ENCODE peak calls at places on chromosomes 5 and 9, in nine cellular contexts. S is HCT116, T is stomach, H is esophagus muscularis mucosa, I is breast epithelium, G is Panc1, U is transverse colon, A is GM23338, X is HepG2. F is an unnamed sample.

GRCh38 chr5:173643964-173644363 is 27.5 kb upstream of the BOD1 start:
- DNase-seq in S (no peak), A (peak), X (no peak), I (no peak), G (no peak), H (no peak), U (no peak), T (peak), F (no peak)

GRCh38 chr5:61087921-61088320 is 74.3 kb downstream of the SMIM15 start:
- DNase-seq in A (no peak), H (no peak), T (no peak), X (no peak), G (no peak), S (no peak), U (no peak), I (no peak), F (no peak)

GRCh38 chr5:24909210-24909609 is 264.4 kb upstream of the CDH10 start:
- DNase-seq in H (no peak), A (peak), S (no peak), X (no peak), I (no peak), G (no peak), T (no peak), U (no peak), F (no peak)

GRCh38 chr5:143173139-143173889 is 230.2 kb downstream of the NR3C1 start:
- DNase-seq in G (no peak), S (no peak), T (no peak), X (peak), H (no peak), U (no peak), A (peak), I (no peak), F (no peak)

GRCh38 chr5:98977723-98978122 is 48.9 kb upstream of the CHD1 start:
- DNase-seq in U (no peak), S (no peak), H (no peak), G (no peak), T (peak), X (no peak), I (peak), A (no peak), F (no peak)

GRCh38 chr5:171710451-171711024 is 75.1 kb upstream of the SMIM23 start:
- DNase-seq in A (no peak), H (peak), I (no peak), T (no peak), G (no peak), X (no peak), S (no peak), U (no peak), F (no peak)

GRCh38 chr5:137185193-137185592 is 313.9 kb downstream of the SPOCK1 start:
- DNase-seq in A (no peak), S (no peak), I (no peak), G (no peak), X (no peak), T (no peak), U (no peak), H (no peak), F (no peak)

GRCh38 chr5:38466444-38467189 is 89.8 kb downstream of the LIFR start:
- DNase-seq in T (peak), G (no peak), X (no peak), S (no peak), H (peak), A (no peak), I (peak), U (peak), F (no peak)

GRCh38 chr9:5510991-5511390 is 660 bp downstream of the PDCD1LG2 start:
- DNase-seq in H (no peak), S (no peak), U (no peak), X (no peak), A (no peak), T (no peak), I (no peak), G (no peak), F (no peak)

GRCh38 chr5:123089572-123089970 is 530 bp downstream of the PRDM6 start:
- DNase-seq in G (no peak), T (no peak), I (no peak), U (no peak), A (peak), S (no peak), X (peak), H (no peak), F (no peak)

GRCh38 chr9:88488166-88488565 is 46.8 kb upstream of the NXNL2 start:
- DNase-seq in X (no peak), H (no peak), S (no peak), I (no peak), U (no peak), G (no peak), T (no peak), A (no peak), F (no peak)

GRCh38 chr5:16578474-16578883 is 38.3 kb downstream of the RETREG1 start:
- DNase-seq in A (no peak), G (no peak), X (no peak), T (no peak), U (no peak), H (no peak), I (no peak), S (no peak), F (no peak)

GRCh38 chr9:13478235-13478634 is 198.7 kb upstream of the MPDZ start:
- DNase-seq in U (no peak), I (no peak), G (no peak), X (no peak), A (no peak), S (no peak), T (no peak), H (no peak), F (no peak)

GRCh38 chr9:78278177-78278777 is 18.6 kb upstream of the PSAT1 start:
- DNase-seq in S (no peak), T (no peak), A (no peak), G (no peak), X (peak), U (no peak), I (no peak), H (no peak), F (peak)

GRCh38 chr5:150778517-150779396 is at the start of gene SMIM3:
- DNase-seq in A (peak), T (peak), S (no peak), G (no peak), I (peak), X (peak), H (peak), U (peak), F (peak)

GRCh38 chr9:72305102-72305546 is 59.9 kb downstream of the ZFAND5 start:
- DNase-seq in I (peak), A (peak), X (peak), G (no peak), S (peak), U (peak), T (peak), H (peak), F (peak)

GRCh38 chr5:61941637-61942036 is 364.4 kb upstream of the KIF2A start:
- DNase-seq in G (no peak), T (no peak), S (no peak), U (no peak), X (no peak), H (no peak), I (no peak), A (no peak), F (no peak)

GRCh38 chr5:109347252-109347888 is 62.4 kb downstream of the PJA2 start:
- DNase-seq in G (no peak), X (no peak), S (no peak), A (no peak), T (no peak), U (no peak), H (no peak), I (no peak), F (no peak)

GRCh38 chr9:82490019-82490499 is 501.5 kb downstream of the SPATA31D1 start:
- DNase-seq in T (no peak), X (no peak), S (no peak), A (no peak), I (peak), U (no peak), G (no peak), H (no peak), F (no peak)

GRCh38 chr9:100322954-100323536 is 29.7 kb downstream of the TEX10 start:
- DNase-seq in I (no peak), A (peak), G (no peak), S (peak), U (no peak), H (no peak), T (peak), X (peak), F (no peak)

GRCh38 chr5:50967388-50968039 is 301.1 kb downstream of the PARP8 start:
- DNase-seq in H (no peak), A (peak), U (no peak), S (no peak), T (peak), X (no peak), I (no peak), G (no peak), F (no peak)

GRCh38 chr5:176821441-176821840 is 11.1 kb downstream of the UNC5A start:
- DNase-seq in X (no peak), U (no peak), T (no peak), G (no peak), S (no peak), A (no peak), I (no peak), H (no peak), F (no peak)

GRCh38 chr5:76441101-76441500 is 38.0 kb downstream of the IQGAP2 start:
- DNase-seq in G (no peak), T (no peak), H (no peak), I (no peak), A (no peak), S (no peak), U (no peak), X (no peak), F (no peak)

GRCh38 chr9:93139365-93140182 is 5.5 kb upstream of the NINJ1 start:
- DNase-seq in U (no peak), H (no peak), T (no peak), X (no peak), A (no peak), I (peak), S (no peak), G (no peak), F (no peak)

GRCh38 chr5:173547579-173547978 is 68.9 kb downstream of the BOD1 start:
- DNase-seq in U (no peak), S (no peak), X (no peak), A (no peak), H (no peak), T (no peak), G (no peak), I (no peak), F (no peak)

GRCh38 chr5:134245101-134245604 is 19.3 kb upstream of the PPP2CA start:
- DNase-seq in G (peak), T (no peak), H (no peak), X (peak), A (peak), S (no peak), U (no peak), I (no peak), F (no peak)

GRCh38 chr5:178439411-178440162 is 150.6 kb downstream of the COL23A1 start:
- DNase-seq in H (no peak), S (no peak), X (no peak), A (no peak), I (no peak), T (no peak), G (no peak), U (no peak), F (no peak)

GRCh38 chr9:110217656-110218099 is 9.7 kb upstream of the C9orf152 start:
- DNase-seq in A (peak), S (peak), U (no peak), H (no peak), T (no peak), X (peak), I (no peak), G (no peak), F (peak)

GRCh38 chr5:57989378-57989777 is 470.5 kb downstream of the PLK2 start:
- DNase-seq in S (no peak), A (no peak), U (no peak), T (no peak), I (no peak), H (no peak), X (no peak), G (no peak), F (no peak)

GRCh38 chr5:179766021-179766725 is 27.6 kb upstream of the LTC4S start:
- DNase-seq in X (no peak), S (no peak), A (no peak), G (no peak), I (no peak), U (no peak), H (no peak), T (no peak), F (no peak)

GRCh38 chr5:127026166-127026565 is 4.2 kb downstream of the MARCHF3 start:
- DNase-seq in G (no peak), U (no peak), X (no peak), A (no peak), T (no peak), I (no peak), H (no peak), S (no peak), F (no peak)

GRCh38 chr9:84669293-84670105 is at the start of gene NTRK2:
- DNase-seq in G (no peak), U (no peak), H (no peak), T (no peak), S (no peak), A (peak), X (no peak), I (peak), F (no peak)

GRCh38 chr9:38004809-38005560 is 64.0 kb downstream of the SHB start:
- DNase-seq in X (no peak), T (no peak), S (no peak), I (peak), A (no peak), U (no peak), G (no peak), H (no peak), F (no peak)

GRCh38 chr9:133348763-133349573 is 950 bp downstream of the RPL7A start:
- DNase-seq in H (no peak), A (no peak), X (no peak), S (no peak), I (no peak), G (no peak), T (no peak), U (no peak), F (no peak)

GRCh38 chr9:133347515-133347984 is 381 bp downstream of the MED22 start:
- DNase-seq in I (no peak), T (no peak), H (no peak), G (no peak), A (peak), S (no peak), X (no peak), U (peak), F (no peak)

GRCh38 chr9:133346021-133346713 is 1.8 kb downstream of the MED22 start:
- DNase-seq in T (no peak), H (no peak), A (no peak), X (no peak), S (no peak), I (no peak), G (no peak), U (no peak), F (no peak)

GRCh38 chr9:133349965-133350624 is 2.1 kb downstream of the RPL7A start:
- DNase-seq in G (no peak), I (no peak), T (no peak), H (no peak), U (no peak), X (no peak), S (no peak), A (no peak), F (no peak)

GRCh38 chr9:133347985-133348762 is at the start of the genes MED22 and RPL7A:
- DNase-seq in I (peak), S (peak), A (peak), G (peak), X (peak), T (peak), U (peak), H (peak), F (peak)
- TF ChIP-seq CTCF in I (no peak), S (no peak), A (no peak), G (no peak), X (peak), T (no peak), U (no peak), H (no peak), F (no peak)

GRCh38 chr9:133118179-133118520 is 2.9 kb downstream of the RALGDS start:
- DNase-seq in G (no peak), H (no peak), U (no peak), X (no peak), I (no peak), A (no peak), T (no peak), S (no peak), F (no peak)
- TF ChIP-seq POLR2AphosphoS5 in G (no peak), H (no peak), U (no peak), X (no peak), I (no peak), A (no peak), T (no peak), S (no peak), F (no peak)

GRCh38 chr5:53035868-53036381 is 46.8 kb downstream of the ITGA2 start:
- DNase-seq in U (no peak), G (no peak), S (no peak), T (no peak), I (no peak), X (no peak), A (peak), H (no peak), F (no peak)
- TF ChIP-seq CTCF in U (no peak), G (peak), S (peak), T (no peak), I (no peak), X (peak), A (peak), H (no peak), F (no peak)

GRCh38 chr9:124280176-124280691 is 22.5 kb downstream of the NEK6 start:
- DNase-seq in H (no peak), I (no peak), X (no peak), G (no peak), T (no peak), U (no peak), S (no peak), A (no peak), F (no peak)

GRCh38 chr9:124283232-124283814 is 25.6 kb downstream of the NEK6 start:
- DNase-seq in G (no peak), S (no peak), A (no peak), H (no peak), T (no peak), U (no peak), X (no peak), I (no peak), F (no peak)

GRCh38 chr9:124282442-124283231 is 24.9 kb downstream of the NEK6 start:
- DNase-seq in I (no peak), T (peak), H (no peak), X (peak), S (no peak), U (peak), A (no peak), G (no peak), F (no peak)

GRCh38 chr9:124279531-124280175 is 21.9 kb downstream of the NEK6 start:
- DNase-seq in T (no peak), U (no peak), I (no peak), S (no peak), A (no peak), X (no peak), G (no peak), H (no peak), F (no peak)

DNA sequence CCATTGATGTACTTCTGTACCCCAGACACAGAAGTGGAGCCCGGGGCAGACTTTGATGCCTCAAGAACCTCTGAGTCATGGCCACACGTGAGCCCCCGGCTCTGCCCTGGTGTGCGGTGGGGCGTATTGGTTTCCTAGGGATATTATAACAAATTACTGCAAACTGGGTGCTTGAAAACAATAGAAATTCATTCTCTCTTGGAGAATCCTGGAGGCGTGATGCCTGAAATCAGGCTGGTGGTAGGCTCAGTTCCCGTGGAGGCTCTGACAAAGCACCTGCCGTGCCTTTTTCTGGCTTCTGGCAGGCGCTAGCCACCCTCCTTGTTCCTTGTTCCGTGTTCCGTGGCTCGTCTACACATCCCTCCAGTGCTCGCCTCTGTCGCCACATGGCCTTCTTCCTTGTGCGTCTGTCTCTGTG is 24.2 kb downstream of the NEK6 start:
- DNase-seq in A (no peak), T (peak), G (no peak), I (no peak), S (no peak), U (peak), H (no peak), X (peak), F (no peak)
- TF ChIP-seq POLR2AphosphoS5 in A (no peak), T (no peak), G (no peak), I (no peak), S (no peak), U (no peak), H (no peak), X (no peak), F (no peak)

GRCh38 chr5:59496524-59497134 is 396.9 kb downstream of the PDE4D start:
- DNase-seq in T (no peak), I (no peak), G (no peak), S (no peak), U (no peak), X (no peak), A (peak), H (no peak), F (peak)
- TF ChIP-seq CTCF in T (no peak), I (no peak), G (peak), S (peak), U (peak), X (peak), A (peak), H (no peak), F (no peak)

GRCh38 chr5:32312194-32312681 is 501 bp downstream of the MTMR12 start:
- DNase-seq in H (no peak), X (no peak), I (peak), S (no peak), A (peak), G (no peak), T (peak), U (peak), F (no peak)
- TF ChIP-seq POLR2AphosphoS5 in H (peak), X (no peak), I (no peak), S (no peak), A (no peak), G (no peak), T (peak), U (peak), F (no peak)

DNA sequence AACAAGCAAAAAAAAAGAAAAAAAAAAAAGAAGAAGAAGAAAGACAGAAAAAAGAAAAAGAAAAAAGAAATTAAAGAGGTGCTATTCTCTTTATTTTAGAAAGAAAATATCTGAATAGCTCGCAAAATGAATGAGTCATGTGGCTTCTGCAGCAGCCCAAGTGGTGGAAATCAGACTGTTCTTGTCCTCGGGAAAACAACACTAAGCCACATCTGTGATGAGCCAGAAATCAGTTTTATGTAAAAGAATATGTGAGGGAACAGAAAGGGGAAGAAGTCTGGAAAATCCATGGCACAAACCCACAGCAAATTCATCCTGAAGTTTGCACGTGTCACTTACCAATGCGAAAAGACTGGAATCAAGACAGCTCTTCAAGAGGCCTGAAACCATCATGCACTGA is 118.7 kb upstream of the GAS1 start:
- DNase-seq in A (no peak), U (no peak), I (no peak), X (no peak), T (no peak), G (no peak), H (no peak), S (no peak), F (no peak)
- TF ChIP-seq CTCF in A (no peak), U (no peak), I (no peak), X (no peak), T (no peak), G (no peak), H (no peak), S (no peak), F (no peak)